ENCODE peak calls at places on chromosomes 13 and 19, in seven cellular contexts. G is mesenchymal stem cell, Y is DND-41, O is breast epithelium, F is GM23338, V is small intestine, B is HL-60. T is an unnamed sample. For H3K27me3, the result is how much of the 10 kb centered on the place peaks cover.

GRCh38 chr19:940591-941291 is 14.9 kb downstream of the ARID3A start:
- DNase-seq in O (peak), Y (no peak), B (no peak), V (peak), F (no peak), G (no peak), T (peak)

GRCh38 chr13:89212186-89212585 is 1541.0 kb downstream of the SLITRK5 start:
- DNase-seq in O (no peak), F (no peak), Y (no peak), V (no peak), B (no peak), G (no peak), T (no peak)

GRCh38 chr19:35006342-35006998 is 6.3 kb downstream of the GRAMD1A start:
- DNase-seq in B (no peak), Y (no peak), G (peak), O (no peak), V (peak), F (no peak), T (no peak)

GRCh38 chr19:1164684-1165531 is 9.2 kb downstream of the SBNO2 start:
- DNase-seq in V (no peak), B (no peak), G (no peak), O (no peak), F (no peak), Y (no peak), T (no peak)

GRCh38 chr19:40139533-40140287 is 49.0 kb upstream of the ZNF780A start:
- DNase-seq in O (no peak), Y (no peak), V (peak), F (peak), B (peak), G (peak), T (peak)

GRCh38 chr19:12652219-12652618 is 14.3 kb downstream of the MAN2B1 start:
- DNase-seq in F (no peak), G (no peak), V (no peak), B (no peak), Y (no peak), O (no peak), T (no peak)

GRCh38 chr13:30762643-30763042 is 27.3 kb downstream of the ALOX5AP start:
- DNase-seq in Y (no peak), G (no peak), V (no peak), B (no peak), F (no peak), O (no peak), T (no peak)

GRCh38 chr19:37905936-37906867 is at the start of gene WDR87:
- DNase-seq in V (peak), B (peak), O (peak), G (no peak), Y (no peak), F (peak), T (peak)

GRCh38 chr13:106581268-106581667 is 13.3 kb upstream of the ARGLU1 start:
- DNase-seq in B (no peak), G (no peak), V (no peak), O (no peak), F (no peak), Y (no peak), T (no peak)

GRCh38 chr13:24148414-24149305 is 11.9 kb upstream of the SPATA13 start:
- DNase-seq in O (peak), G (peak), Y (no peak), V (peak), F (peak), B (no peak), T (no peak)

GRCh38 chr19:9952276-9952675 is 16.0 kb upstream of the OLFM2 start:
- DNase-seq in O (no peak), V (no peak), Y (no peak), F (peak), G (no peak), B (no peak), T (no peak)

GRCh38 chr19:43534811-43535761 is 2.1 kb downstream of the ZNF575 start:
- DNase-seq in Y (no peak), F (peak), O (peak), V (peak), B (no peak), G (peak), T (no peak)

GRCh38 chr13:46648166-46648607 is 95.2 kb downstream of the LRCH1 start:
- DNase-seq in B (no peak), O (no peak), V (peak), F (peak), G (peak), Y (peak), T (no peak)

GRCh38 chr19:33508941-33509614 is 12.5 kb downstream of the PEPD start:
- DNase-seq in G (no peak), Y (no peak), B (no peak), F (no peak), O (no peak), V (no peak), T (no peak)

GRCh38 chr19:42284641-42285341 is 15.7 kb downstream of the CIC start:
- DNase-seq in V (no peak), O (no peak), B (peak), Y (peak), G (peak), F (peak), T (peak)

GRCh38 chr13:110937511-110938303 is 22.8 kb upstream of the ANKRD10 start:
- DNase-seq in G (no peak), Y (no peak), B (no peak), F (no peak), V (no peak), O (no peak), T (no peak)

GRCh38 chr19:35216026-35216832 is 12.3 kb downstream of the FAM187B start:
- DNase-seq in O (no peak), B (no peak), Y (no peak), V (no peak), G (no peak), F (no peak), T (no peak)

GRCh38 chr19:58386576-58387337 is at the start of gene RPS5:
- DNase-seq in G (peak), V (peak), F (peak), Y (peak), O (peak), B (peak), T (peak)

GRCh38 chr19:42132030-42132628 is at the start of gene POU2F2:
- DNase-seq in F (peak), V (peak), B (no peak), G (peak), O (no peak), Y (peak), T (peak)

DNA sequence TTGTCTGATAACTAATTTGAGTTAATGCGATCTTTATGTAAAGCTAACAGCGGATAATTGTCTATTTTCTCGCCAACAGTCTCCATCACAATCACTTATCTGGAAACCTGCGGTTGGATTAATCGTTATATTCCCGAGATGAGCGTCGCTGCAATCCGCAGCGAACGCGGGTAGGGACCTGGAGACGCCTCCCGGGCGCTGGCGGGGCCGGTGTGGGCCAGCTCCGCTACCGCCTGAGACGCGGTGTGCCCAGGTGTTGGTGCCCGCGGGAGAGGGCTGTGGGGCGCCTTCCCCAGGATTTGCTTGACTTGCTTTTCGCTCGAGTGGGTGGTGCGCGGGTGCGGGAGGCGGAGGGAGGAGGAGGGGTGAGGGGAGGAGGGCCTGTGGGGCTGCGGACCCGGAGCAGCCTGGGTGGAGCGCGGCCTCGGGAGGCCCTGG is 38.3 kb downstream of the SOX1 start:
- DNase-seq in Y (no peak), V (no peak), G (no peak), F (peak), O (no peak), B (no peak), T (no peak)
- H3K27me3 ChIP-seq in Y (under half), V (under half), G (half or more), F (half or more), O (half or more), B (under half), T (under half)

DNA sequence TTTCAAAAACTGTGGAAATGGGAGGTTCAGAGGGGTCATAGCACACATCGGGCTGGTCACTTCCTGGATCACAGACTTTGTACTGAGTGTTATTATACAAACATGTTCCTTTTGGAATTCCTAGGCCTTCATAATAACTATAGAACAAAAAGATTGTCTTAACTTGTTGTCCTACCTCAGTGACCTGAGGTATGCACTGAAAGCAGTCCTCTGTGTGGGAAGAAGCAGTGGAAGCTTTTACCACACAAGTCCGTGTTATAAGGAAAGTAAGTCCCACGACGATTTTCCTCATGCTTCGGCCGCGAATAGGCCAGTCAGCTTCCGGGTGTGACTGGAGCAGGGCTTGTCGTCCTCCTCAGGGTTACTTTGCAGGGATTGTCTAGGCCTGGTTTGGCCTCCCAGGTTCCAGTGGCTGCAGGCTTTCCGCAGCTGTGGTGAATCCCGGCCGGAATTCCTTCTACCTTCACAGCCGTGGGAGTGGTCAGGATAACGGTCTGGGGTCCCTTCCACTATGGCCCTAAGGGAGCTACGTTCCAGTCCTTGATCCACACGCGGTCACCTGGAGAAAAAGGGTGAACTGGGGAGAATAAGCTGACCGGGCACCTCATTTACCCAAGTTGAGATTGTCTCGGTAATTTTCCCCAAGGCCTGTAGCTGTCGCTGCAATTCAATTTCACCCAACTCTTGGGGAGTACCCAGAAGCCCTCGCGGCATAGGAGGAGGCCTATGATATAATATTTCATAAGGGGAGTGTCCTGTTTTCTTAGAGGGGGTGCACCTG is 16.0 kb downstream of the NAPSA start:
- DNase-seq in B (no peak), V (no peak), O (no peak), G (no peak), Y (no peak), F (peak), T (no peak)
- H3K27me3 ChIP-seq in B (under half), V (under half), O (under half), G (under half), Y (under half), F (under half), T (under half)

DNA sequence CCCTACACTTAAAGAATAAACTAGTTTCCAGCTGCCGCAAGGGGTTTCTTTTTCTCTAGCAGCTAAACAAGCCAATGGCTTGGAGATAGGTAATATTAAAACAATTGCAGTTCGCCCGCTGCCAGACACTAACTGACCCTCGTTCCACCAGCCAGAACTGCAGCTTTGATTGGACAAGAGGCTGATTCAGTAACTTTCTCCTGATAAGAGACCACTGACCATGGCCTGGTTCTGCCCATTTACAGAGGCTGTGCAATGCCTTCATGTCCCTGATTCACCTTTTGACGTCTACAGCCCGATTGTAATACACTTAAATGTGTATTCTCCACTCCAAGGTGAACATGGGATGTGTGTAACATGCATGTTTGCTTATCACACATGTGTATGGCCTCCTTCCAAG is 12.8 kb upstream of the C19orf12 start:
- DNase-seq in B (no peak), O (no peak), Y (no peak), F (no peak), V (no peak), G (no peak), T (no peak)
- H3K27me3 ChIP-seq in B (under half), O (half or more), Y (under half), F (under half), V (under half), G (half or more), T (under half)

DNA sequence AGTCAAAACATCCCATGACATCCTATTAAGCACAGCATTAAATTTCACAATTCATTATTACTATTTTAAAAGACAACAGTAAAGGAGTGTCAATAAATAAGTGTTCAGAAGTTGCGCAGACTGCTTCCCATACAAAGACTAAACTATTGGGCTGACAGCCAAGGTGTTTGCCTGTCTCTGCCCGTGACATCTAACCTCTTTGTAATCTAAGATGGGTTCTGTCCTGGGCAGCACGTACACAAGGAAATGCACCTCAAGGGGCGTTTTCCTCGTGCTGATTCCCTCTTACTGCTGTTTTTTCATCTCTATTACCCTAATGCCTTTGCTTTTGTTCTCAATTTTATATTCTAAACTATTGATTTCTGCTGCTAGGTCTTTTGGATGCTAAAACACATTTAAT is 216.3 kb downstream of the NHLRC3 start:
- DNase-seq in O (no peak), Y (no peak), V (no peak), B (no peak), G (no peak), F (peak), T (no peak)
- H3K27me3 ChIP-seq in O (under half), Y (under half), V (under half), B (under half), G (under half), F (under half), T (under half)

GRCh38 chr13:108897955-108898354 is 268.5 kb downstream of the MYO16 start:
- DNase-seq in F (no peak), B (peak), O (no peak), V (no peak), Y (no peak), G (no peak), T (no peak)
- H3K27me3 ChIP-seq in F (under half), B (under half), O (under half), V (under half), Y (under half), G (under half), T (under half)

GRCh38 chr19:4157164-4157563 is 3.7 kb downstream of the CREB3L3 start:
- DNase-seq in V (no peak), F (no peak), Y (no peak), G (no peak), B (no peak), O (no peak), T (no peak)
- H3K27me3 ChIP-seq in V (under half), F (under half), Y (under half), G (under half), B (under half), O (under half), T (under half)

GRCh38 chr19:47419037-47419783 is at the start of gene MEIS3:
- DNase-seq in G (no peak), Y (peak), B (no peak), O (no peak), F (peak), V (no peak), T (no peak)
- H3K27me3 ChIP-seq in G (half or more), Y (under half), B (half or more), O (under half), F (half or more), V (under half), T (under half)

DNA sequence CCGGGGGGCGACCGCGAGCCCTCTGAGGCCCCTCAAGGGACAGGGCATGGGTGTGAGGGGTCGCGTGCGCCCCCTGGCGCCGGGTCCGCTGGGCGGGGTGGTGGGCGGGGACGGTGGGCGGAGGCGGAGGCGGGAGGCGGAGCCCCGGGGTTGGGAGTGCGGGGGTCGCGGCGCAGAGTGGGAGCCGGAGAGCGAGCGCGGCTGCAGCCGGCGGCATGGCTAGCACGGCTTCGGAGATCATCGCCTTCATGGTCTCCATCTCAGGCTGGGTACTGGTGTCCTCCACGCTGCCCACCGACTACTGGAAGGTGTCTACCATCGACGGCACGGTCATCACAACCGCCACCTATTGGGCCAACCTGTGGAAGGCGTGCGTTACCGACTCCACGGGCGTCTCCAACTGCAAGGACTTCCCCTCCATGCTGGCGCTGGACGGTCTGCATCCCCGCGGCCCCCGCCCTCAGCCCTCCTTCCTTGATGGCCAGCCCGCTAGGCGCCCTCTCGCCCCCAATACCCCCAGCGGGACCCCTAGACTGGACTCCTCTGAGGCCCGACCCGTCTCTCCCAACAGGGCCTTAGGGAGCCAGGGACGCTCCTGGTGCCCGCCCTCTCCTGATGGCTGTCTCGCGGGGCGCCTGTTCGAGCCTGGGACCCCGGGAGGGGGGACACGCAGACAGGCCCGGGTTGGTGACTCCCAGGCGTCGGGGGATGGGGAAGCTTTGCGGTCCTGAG is at the start of gene CLDN10:
- DNase-seq in O (no peak), V (no peak), B (no peak), G (no peak), F (peak), Y (no peak), T (no peak)
- H3K27me3 ChIP-seq in O (half or more), V (under half), B (under half), G (half or more), F (under half), Y (under half), T (under half)